ENCODE peak calls at places on chromosomes 3 and 15, in eight cellular contexts. One of them, this sample, is unnamed.

GRCh38 chr3:184234224-184234623 is 4.8 kb downstream of the VWA5B2 start:
- DNase-seq in endothelial cell: no peak
- DNase-seq in RWPE2: peak; percentile 92
- DNase-seq in coronary artery: no peak
- DNase-seq in stimulated activated CD4-positive, alpha-beta T cell treated with anti-CD3 and anti-CD28 coated beads, Interleukin-2, amount 100 ng/mL, for 48 hours: no peak
- DNase-seq in IMR-90: peak; percentile 83
- DNase-seq in iPS-NIHi11: peak; percentile 61
- DNase-seq in activated gamma-delta T cell: no peak
- DNase-seq in this sample: peak; percentile 68

GRCh38 chr3:19284974-19285373 is 136.7 kb downstream of the KCNH8 start:
- DNase-seq in endothelial cell: no peak
- DNase-seq in RWPE2: no peak
- DNase-seq in coronary artery: no peak
- DNase-seq in stimulated activated CD4-positive, alpha-beta T cell treated with anti-CD3 and anti-CD28 coated beads, Interleukin-2, amount 100 ng/mL, for 48 hours: no peak
- DNase-seq in IMR-90: no peak
- DNase-seq in iPS-NIHi11: no peak
- DNase-seq in activated gamma-delta T cell: no peak
- DNase-seq in this sample: no peak

GRCh38 chr3:31733234-31733667 is 200.5 kb downstream of the STT3B start:
- DNase-seq in endothelial cell: no peak
- DNase-seq in RWPE2: no peak
- DNase-seq in coronary artery: no peak
- DNase-seq in stimulated activated CD4-positive, alpha-beta T cell treated with anti-CD3 and anti-CD28 coated beads, Interleukin-2, amount 100 ng/mL, for 48 hours: no peak
- DNase-seq in IMR-90: no peak
- DNase-seq in iPS-NIHi11: peak; percentile 17
- DNase-seq in activated gamma-delta T cell: no peak
- DNase-seq in this sample: no peak

GRCh38 chr15:70023769-70024491 is 73.8 kb downstream of the TLE3 start:
- DNase-seq in endothelial cell: no peak
- DNase-seq in RWPE2: no peak
- DNase-seq in coronary artery: no peak
- DNase-seq in stimulated activated CD4-positive, alpha-beta T cell treated with anti-CD3 and anti-CD28 coated beads, Interleukin-2, amount 100 ng/mL, for 48 hours: no peak
- DNase-seq in IMR-90: peak; percentile 36
- DNase-seq in iPS-NIHi11: no peak
- DNase-seq in activated gamma-delta T cell: no peak
- DNase-seq in this sample: peak; percentile 9

GRCh38 chr3:153768559-153769469 is 352.4 kb upstream of the ARHGEF26 start:
- DNase-seq in endothelial cell: peak; percentile 51
- DNase-seq in RWPE2: no peak
- DNase-seq in coronary artery: no peak
- DNase-seq in stimulated activated CD4-positive, alpha-beta T cell treated with anti-CD3 and anti-CD28 coated beads, Interleukin-2, amount 100 ng/mL, for 48 hours: peak; percentile 16
- DNase-seq in IMR-90: peak; percentile 61
- DNase-seq in iPS-NIHi11: peak; percentile 75
- DNase-seq in activated gamma-delta T cell: no peak
- DNase-seq in this sample: peak; percentile 58

GRCh38 chr3:151431940-151432339 is 28.9 kb downstream of the IGSF10 start:
- DNase-seq in endothelial cell: no peak
- DNase-seq in RWPE2: no peak
- DNase-seq in coronary artery: no peak
- DNase-seq in stimulated activated CD4-positive, alpha-beta T cell treated with anti-CD3 and anti-CD28 coated beads, Interleukin-2, amount 100 ng/mL, for 48 hours: no peak
- DNase-seq in IMR-90: peak; percentile 89
- DNase-seq in iPS-NIHi11: no peak
- DNase-seq in activated gamma-delta T cell: no peak
- DNase-seq in this sample: peak; percentile 77

GRCh38 chr3:113057117-113057516 is 66.3 kb downstream of the GTPBP8 start:
- DNase-seq in endothelial cell: no peak
- DNase-seq in RWPE2: no peak
- DNase-seq in coronary artery: no peak
- DNase-seq in stimulated activated CD4-positive, alpha-beta T cell treated with anti-CD3 and anti-CD28 coated beads, Interleukin-2, amount 100 ng/mL, for 48 hours: no peak
- DNase-seq in IMR-90: no peak
- DNase-seq in iPS-NIHi11: no peak
- DNase-seq in activated gamma-delta T cell: no peak
- DNase-seq in this sample: no peak

GRCh38 chr3:94064243-94064642 is 1.4 kb downstream of the NSUN3 start:
- DNase-seq in endothelial cell: no peak
- DNase-seq in RWPE2: no peak
- DNase-seq in coronary artery: no peak
- DNase-seq in stimulated activated CD4-positive, alpha-beta T cell treated with anti-CD3 and anti-CD28 coated beads, Interleukin-2, amount 100 ng/mL, for 48 hours: no peak
- DNase-seq in IMR-90: no peak
- DNase-seq in iPS-NIHi11: no peak
- DNase-seq in activated gamma-delta T cell: no peak
- DNase-seq in this sample: no peak

GRCh38 chr15:34209421-34210282 is at the start of gene KATNBL1:
- DNase-seq in endothelial cell: peak; percentile 99
- DNase-seq in RWPE2: peak; percentile 98
- DNase-seq in coronary artery: peak; percentile 95
- DNase-seq in stimulated activated CD4-positive, alpha-beta T cell treated with anti-CD3 and anti-CD28 coated beads, Interleukin-2, amount 100 ng/mL, for 48 hours: peak; percentile 99
- DNase-seq in IMR-90: peak; percentile 90
- DNase-seq in iPS-NIHi11: peak; percentile 95
- DNase-seq in activated gamma-delta T cell: peak; percentile 85
- DNase-seq in this sample: peak; percentile 93

GRCh38 chr15:65208656-65209055 is 2.6 kb downstream of the CILP start:
- DNase-seq in endothelial cell: no peak
- DNase-seq in RWPE2: peak; percentile 24
- DNase-seq in coronary artery: no peak
- DNase-seq in stimulated activated CD4-positive, alpha-beta T cell treated with anti-CD3 and anti-CD28 coated beads, Interleukin-2, amount 100 ng/mL, for 48 hours: no peak
- DNase-seq in IMR-90: no peak
- DNase-seq in iPS-NIHi11: no peak
- DNase-seq in activated gamma-delta T cell: no peak
- DNase-seq in this sample: no peak

GRCh38 chr3:122076414-122077292 is 21.5 kb downstream of the CD86 start:
- DNase-seq in endothelial cell: no peak
- DNase-seq in RWPE2: no peak
- DNase-seq in coronary artery: no peak
- DNase-seq in stimulated activated CD4-positive, alpha-beta T cell treated with anti-CD3 and anti-CD28 coated beads, Interleukin-2, amount 100 ng/mL, for 48 hours: no peak
- DNase-seq in IMR-90: no peak
- DNase-seq in iPS-NIHi11: no peak
- DNase-seq in activated gamma-delta T cell: no peak
- DNase-seq in this sample: no peak

GRCh38 chr15:40354408-40355171 is 3.4 kb upstream of the DISP2 start:
- DNase-seq in endothelial cell: peak; percentile 52
- DNase-seq in RWPE2: no peak
- DNase-seq in coronary artery: no peak
- DNase-seq in stimulated activated CD4-positive, alpha-beta T cell treated with anti-CD3 and anti-CD28 coated beads, Interleukin-2, amount 100 ng/mL, for 48 hours: no peak
- DNase-seq in IMR-90: peak; percentile 39
- DNase-seq in iPS-NIHi11: peak; percentile 69
- DNase-seq in activated gamma-delta T cell: no peak
- DNase-seq in this sample: peak; percentile 48

GRCh38 chr3:47370887-47371697 is 9.7 kb upstream of the PTPN23 start:
- DNase-seq in endothelial cell: peak; percentile 45
- DNase-seq in RWPE2: no peak
- DNase-seq in coronary artery: no peak
- DNase-seq in stimulated activated CD4-positive, alpha-beta T cell treated with anti-CD3 and anti-CD28 coated beads, Interleukin-2, amount 100 ng/mL, for 48 hours: peak; percentile 35
- DNase-seq in IMR-90: no peak
- DNase-seq in iPS-NIHi11: peak; percentile 83
- DNase-seq in activated gamma-delta T cell: no peak
- DNase-seq in this sample: no peak

GRCh38 chr3:132615911-132616310 is 18.8 kb downstream of the ACKR4 start:
- DNase-seq in endothelial cell: no peak
- DNase-seq in RWPE2: no peak
- DNase-seq in coronary artery: no peak
- DNase-seq in stimulated activated CD4-positive, alpha-beta T cell treated with anti-CD3 and anti-CD28 coated beads, Interleukin-2, amount 100 ng/mL, for 48 hours: no peak
- DNase-seq in IMR-90: no peak
- DNase-seq in iPS-NIHi11: no peak
- DNase-seq in activated gamma-delta T cell: no peak
- DNase-seq in this sample: no peak

GRCh38 chr3:99776516-99777209 is 41.0 kb upstream of the CMSS1 start:
- DNase-seq in endothelial cell: no peak
- DNase-seq in RWPE2: no peak
- DNase-seq in coronary artery: no peak
- DNase-seq in stimulated activated CD4-positive, alpha-beta T cell treated with anti-CD3 and anti-CD28 coated beads, Interleukin-2, amount 100 ng/mL, for 48 hours: no peak
- DNase-seq in IMR-90: peak; percentile 32
- DNase-seq in iPS-NIHi11: no peak
- DNase-seq in activated gamma-delta T cell: no peak
- DNase-seq in this sample: no peak

GRCh38 chr3:192812736-192813383 is 85.5 kb upstream of the FGF12 start:
- DNase-seq in endothelial cell: peak; percentile 59
- DNase-seq in RWPE2: no peak
- DNase-seq in coronary artery: no peak
- DNase-seq in stimulated activated CD4-positive, alpha-beta T cell treated with anti-CD3 and anti-CD28 coated beads, Interleukin-2, amount 100 ng/mL, for 48 hours: no peak
- DNase-seq in IMR-90: peak; percentile 70
- DNase-seq in iPS-NIHi11: peak; percentile 32
- DNase-seq in activated gamma-delta T cell: no peak
- DNase-seq in this sample: peak; percentile 78

GRCh38 chr3:194379651-194380050 is 10.1 kb upstream of the LRRC15 start:
- DNase-seq in endothelial cell: no peak
- DNase-seq in RWPE2: peak; percentile 4
- DNase-seq in coronary artery: peak; percentile 21
- DNase-seq in stimulated activated CD4-positive, alpha-beta T cell treated with anti-CD3 and anti-CD28 coated beads, Interleukin-2, amount 100 ng/mL, for 48 hours: no peak
- DNase-seq in IMR-90: no peak
- DNase-seq in iPS-NIHi11: no peak
- DNase-seq in activated gamma-delta T cell: no peak
- DNase-seq in this sample: no peak

GRCh38 chr3:177686671-177687070 is 489.4 kb upstream of the TBL1XR1 start:
- DNase-seq in endothelial cell: no peak
- DNase-seq in RWPE2: no peak
- DNase-seq in coronary artery: no peak
- DNase-seq in stimulated activated CD4-positive, alpha-beta T cell treated with anti-CD3 and anti-CD28 coated beads, Interleukin-2, amount 100 ng/mL, for 48 hours: no peak
- DNase-seq in IMR-90: no peak
- DNase-seq in iPS-NIHi11: no peak
- DNase-seq in activated gamma-delta T cell: no peak
- DNase-seq in this sample: no peak

GRCh38 chr3:74145277-74145676 is 469.2 kb downstream of the CNTN3 start:
- DNase-seq in endothelial cell: no peak
- DNase-seq in RWPE2: no peak
- DNase-seq in coronary artery: no peak
- DNase-seq in stimulated activated CD4-positive, alpha-beta T cell treated with anti-CD3 and anti-CD28 coated beads, Interleukin-2, amount 100 ng/mL, for 48 hours: no peak
- DNase-seq in IMR-90: no peak
- DNase-seq in iPS-NIHi11: no peak
- DNase-seq in activated gamma-delta T cell: no peak
- DNase-seq in this sample: no peak

GRCh38 chr15:33699691-33700447 is 268.4 kb upstream of the CHRM5 start:
- DNase-seq in endothelial cell: peak; percentile 20
- DNase-seq in RWPE2: no peak
- DNase-seq in coronary artery: no peak
- DNase-seq in stimulated activated CD4-positive, alpha-beta T cell treated with anti-CD3 and anti-CD28 coated beads, Interleukin-2, amount 100 ng/mL, for 48 hours: no peak
- DNase-seq in IMR-90: peak; percentile 12
- DNase-seq in iPS-NIHi11: peak; percentile 21
- DNase-seq in activated gamma-delta T cell: no peak
- DNase-seq in this sample: no peak

GRCh38 chr15:75620776-75621536 is 4.6 kb downstream of the SNUPN start:
- DNase-seq in endothelial cell: no peak
- DNase-seq in RWPE2: peak; percentile 85
- DNase-seq in coronary artery: peak; percentile 90
- DNase-seq in stimulated activated CD4-positive, alpha-beta T cell treated with anti-CD3 and anti-CD28 coated beads, Interleukin-2, amount 100 ng/mL, for 48 hours: no peak
- DNase-seq in IMR-90: peak; percentile 89
- DNase-seq in iPS-NIHi11: no peak
- DNase-seq in activated gamma-delta T cell: no peak
- DNase-seq in this sample: peak; percentile 95

GRCh38 chr3:55551644-55552043 is 64.5 kb upstream of the WNT5A start:
- DNase-seq in endothelial cell: no peak
- DNase-seq in RWPE2: no peak
- DNase-seq in coronary artery: no peak
- DNase-seq in stimulated activated CD4-positive, alpha-beta T cell treated with anti-CD3 and anti-CD28 coated beads, Interleukin-2, amount 100 ng/mL, for 48 hours: no peak
- DNase-seq in IMR-90: no peak
- DNase-seq in iPS-NIHi11: no peak
- DNase-seq in activated gamma-delta T cell: no peak
- DNase-seq in this sample: no peak

GRCh38 chr3:51392301-51393095 is 1.4 kb downstream of the RBM15B start:
- DNase-seq in endothelial cell: no peak
- DNase-seq in RWPE2: no peak
- DNase-seq in coronary artery: peak; percentile 74
- DNase-seq in stimulated activated CD4-positive, alpha-beta T cell treated with anti-CD3 and anti-CD28 coated beads, Interleukin-2, amount 100 ng/mL, for 48 hours: no peak
- DNase-seq in IMR-90: no peak
- DNase-seq in iPS-NIHi11: no peak
- DNase-seq in activated gamma-delta T cell: no peak
- DNase-seq in this sample: no peak

GRCh38 chr15:50627351-50628055 is 59.1 kb downstream of the TRPM7 start:
- DNase-seq in endothelial cell: no peak
- DNase-seq in RWPE2: no peak
- DNase-seq in coronary artery: no peak
- DNase-seq in stimulated activated CD4-positive, alpha-beta T cell treated with anti-CD3 and anti-CD28 coated beads, Interleukin-2, amount 100 ng/mL, for 48 hours: no peak
- DNase-seq in IMR-90: peak; percentile 50
- DNase-seq in iPS-NIHi11: no peak
- DNase-seq in activated gamma-delta T cell: no peak
- DNase-seq in this sample: peak; percentile 2

GRCh38 chr3:28101672-28102071 is 139.7 kb upstream of the CMC1 start:
- DNase-seq in endothelial cell: no peak
- DNase-seq in RWPE2: no peak
- DNase-seq in coronary artery: no peak
- DNase-seq in stimulated activated CD4-positive, alpha-beta T cell treated with anti-CD3 and anti-CD28 coated beads, Interleukin-2, amount 100 ng/mL, for 48 hours: no peak
- DNase-seq in IMR-90: no peak
- DNase-seq in iPS-NIHi11: no peak
- DNase-seq in activated gamma-delta T cell: no peak
- DNase-seq in this sample: no peak

GRCh38 chr3:112514527-112515128 is 15.4 kb upstream of the BTLA start:
- DNase-seq in endothelial cell: no peak
- DNase-seq in RWPE2: no peak
- DNase-seq in coronary artery: no peak
- DNase-seq in stimulated activated CD4-positive, alpha-beta T cell treated with anti-CD3 and anti-CD28 coated beads, Interleukin-2, amount 100 ng/mL, for 48 hours: no peak
- DNase-seq in IMR-90: peak; percentile 41
- DNase-seq in iPS-NIHi11: no peak
- DNase-seq in activated gamma-delta T cell: no peak
- DNase-seq in this sample: peak; percentile 7

GRCh38 chr15:99104788-99105515 is at the start of gene SYNM:
- DNase-seq in endothelial cell: peak; percentile 88
- DNase-seq in RWPE2: no peak
- DNase-seq in coronary artery: peak; percentile 92
- DNase-seq in stimulated activated CD4-positive, alpha-beta T cell treated with anti-CD3 and anti-CD28 coated beads, Interleukin-2, amount 100 ng/mL, for 48 hours: peak; percentile 51
- DNase-seq in IMR-90: peak; percentile 72
- DNase-seq in iPS-NIHi11: peak; percentile 98
- DNase-seq in activated gamma-delta T cell: peak; percentile 25
- DNase-seq in this sample: peak; percentile 79

GRCh38 chr15:73442968-73443367 is at the start of gene REC114:
- DNase-seq in endothelial cell: no peak
- DNase-seq in RWPE2: no peak
- DNase-seq in coronary artery: no peak
- DNase-seq in stimulated activated CD4-positive, alpha-beta T cell treated with anti-CD3 and anti-CD28 coated beads, Interleukin-2, amount 100 ng/mL, for 48 hours: no peak
- DNase-seq in IMR-90: no peak
- DNase-seq in iPS-NIHi11: peak; percentile 26
- DNase-seq in activated gamma-delta T cell: no peak
- DNase-seq in this sample: no peak

GRCh38 chr3:3109407-3110298 is 521 bp downstream of the IL5RA start:
- DNase-seq in endothelial cell: no peak
- DNase-seq in RWPE2: no peak
- DNase-seq in coronary artery: no peak
- DNase-seq in stimulated activated CD4-positive, alpha-beta T cell treated with anti-CD3 and anti-CD28 coated beads, Interleukin-2, amount 100 ng/mL, for 48 hours: no peak
- DNase-seq in IMR-90: no peak
- DNase-seq in iPS-NIHi11: no peak
- DNase-seq in activated gamma-delta T cell: no peak
- DNase-seq in this sample: peak; percentile 2

GRCh38 chr15:40594429-40594836 is 384 bp downstream of the KNL1 start:
- DNase-seq in endothelial cell: peak; percentile 65
- DNase-seq in RWPE2: peak; percentile 87
- DNase-seq in coronary artery: peak; percentile 77
- DNase-seq in stimulated activated CD4-positive, alpha-beta T cell treated with anti-CD3 and anti-CD28 coated beads, Interleukin-2, amount 100 ng/mL, for 48 hours: no peak
- DNase-seq in IMR-90: peak; percentile 16
- DNase-seq in iPS-NIHi11: peak; percentile 89
- DNase-seq in activated gamma-delta T cell: no peak
- DNase-seq in this sample: peak; percentile 76

GRCh38 chr3:73480187-73480672 is 144.5 kb downstream of the PDZRN3 start:
- DNase-seq in endothelial cell: no peak
- DNase-seq in RWPE2: no peak
- DNase-seq in coronary artery: no peak
- DNase-seq in stimulated activated CD4-positive, alpha-beta T cell treated with anti-CD3 and anti-CD28 coated beads, Interleukin-2, amount 100 ng/mL, for 48 hours: no peak
- DNase-seq in IMR-90: no peak
- DNase-seq in iPS-NIHi11: peak; percentile 18
- DNase-seq in activated gamma-delta T cell: no peak
- DNase-seq in this sample: no peak

GRCh38 chr3:123025642-123026521 is 1.7 kb downstream of the SEMA5B start:
- DNase-seq in endothelial cell: peak; percentile 24
- DNase-seq in RWPE2: no peak
- DNase-seq in coronary artery: peak; percentile 77
- DNase-seq in stimulated activated CD4-positive, alpha-beta T cell treated with anti-CD3 and anti-CD28 coated beads, Interleukin-2, amount 100 ng/mL, for 48 hours: peak; percentile 1
- DNase-seq in IMR-90: no peak
- DNase-seq in iPS-NIHi11: peak; percentile 83
- DNase-seq in activated gamma-delta T cell: no peak
- DNase-seq in this sample: no peak

GRCh38 chr3:126439346-126439967 is 36.2 kb downstream of the ZXDC start:
- DNase-seq in endothelial cell: no peak
- DNase-seq in RWPE2: peak; percentile 43
- DNase-seq in coronary artery: no peak
- DNase-seq in stimulated activated CD4-positive, alpha-beta T cell treated with anti-CD3 and anti-CD28 coated beads, Interleukin-2, amount 100 ng/mL, for 48 hours: no peak
- DNase-seq in IMR-90: no peak
- DNase-seq in iPS-NIHi11: no peak
- DNase-seq in activated gamma-delta T cell: no peak
- DNase-seq in this sample: no peak

GRCh38 chr3:11168881-11169805 is 14.8 kb downstream of the HRH1 start:
- DNase-seq in endothelial cell: no peak
- DNase-seq in RWPE2: no peak
- DNase-seq in coronary artery: no peak
- DNase-seq in stimulated activated CD4-positive, alpha-beta T cell treated with anti-CD3 and anti-CD28 coated beads, Interleukin-2, amount 100 ng/mL, for 48 hours: no peak
- DNase-seq in IMR-90: peak; percentile 67
- DNase-seq in iPS-NIHi11: no peak
- DNase-seq in activated gamma-delta T cell: no peak
- DNase-seq in this sample: peak; percentile 45